ENCODE peak calls at places on chromosomes 2 and 18, in eight cellular contexts. I, D, K, M, W, C, U and B are unnamed samples.

GRCh38 chr2:204967199-204967995 is 422.1 kb downstream of the PARD3B start:
- DNase-seq in I (peak; percentile 76), D (no peak), K (no peak), M (no peak), W (no peak), C (no peak), U (no peak), B (peak; percentile 14)

GRCh38 chr18:78980279-78980771 is 707 bp downstream of the SALL3 start:
- DNase-seq in I (no peak), D (no peak), K (no peak), M (no peak), W (no peak), C (no peak), U (no peak), B (no peak)

GRCh38 chr2:72649810-72650209 is 176.0 kb downstream of the EXOC6B start:
- DNase-seq in I (no peak), D (no peak), K (no peak), M (no peak), W (no peak), C (no peak), U (no peak), B (no peak)

GRCh38 chr2:39696838-39697237 is 31.1 kb downstream of the TMEM178A start:
- DNase-seq in I (no peak), D (no peak), K (peak; percentile 80), M (peak; percentile 70), W (peak; percentile 71), C (no peak), U (peak; percentile 78), B (peak; percentile 57)

GRCh38 chr2:71530246-71530986 is 77.1 kb downstream of the DYSF start:
- DNase-seq in I (no peak), D (no peak), K (peak; percentile 53), M (peak; percentile 70), W (peak; percentile 29), C (peak; percentile 17), U (peak; percentile 39), B (peak; percentile 12)

GRCh38 chr2:208783184-208783583 is 376.6 kb downstream of the PTH2R start:
- DNase-seq in I (no peak), D (no peak), K (no peak), M (no peak), W (no peak), C (no peak), U (no peak), B (peak; percentile 40)

GRCh38 chr2:170157025-170157684 is 20.8 kb upstream of the MYO3B start:
- DNase-seq in I (no peak), D (no peak), K (peak; percentile 64), M (peak; percentile 31), W (peak; percentile 15), C (no peak), U (peak; percentile 46), B (no peak)

GRCh38 chr2:48199076-48199475 is 292.8 kb upstream of the FBXO11 start:
- DNase-seq in I (no peak), D (no peak), K (no peak), M (no peak), W (no peak), C (no peak), U (no peak), B (no peak)

GRCh38 chr2:55768991-55769390 is 75.3 kb upstream of the PNPT1 start:
- DNase-seq in I (no peak), D (no peak), K (no peak), M (peak; percentile 26), W (no peak), C (no peak), U (no peak), B (no peak)

GRCh38 chr2:102027036-102027702 is 35.4 kb downstream of the IL1R2 start:
- DNase-seq in I (no peak), D (no peak), K (peak; percentile 96), M (peak; percentile 92), W (no peak), C (no peak), U (peak; percentile 92), B (no peak)